ENCODE peak calls at places on chromosome 12, in seven cellular contexts. W is GM12878, Z is OCI-LY7, D is neuronal stem cell, F is SK-N-SH, U is MM.1S, Q is neural progenitor cell. I is an unnamed sample.

GRCh38 chr12:83128529-83128928 is 441.8 kb downstream of the TMTC2 start:
- DNase-seq in Z (no peak), F (no peak), W (no peak), D (no peak), Q (no peak), U (no peak), I (no peak)

GRCh38 chr12:54759751-54760150 is 94.6 kb upstream of the MUCL1 start:
- DNase-seq in Q (peak), Z (peak), W (peak), D (peak), F (no peak), U (peak), I (peak)

GRCh38 chr12:68613209-68613904 is 2.7 kb downstream of the RAP1B start:
- DNase-seq in Z (no peak), Q (no peak), U (no peak), F (no peak), D (no peak), W (no peak), I (no peak)

GRCh38 chr12:77325505-77325904 is 260.1 kb upstream of the E2F7 start:
- DNase-seq in Q (peak), F (peak), D (no peak), Z (no peak), W (no peak), U (no peak), I (no peak)

GRCh38 chr12:52735816-52736632 is 32.7 kb upstream of the KRT77 start:
- DNase-seq in D (no peak), F (no peak), Z (no peak), U (no peak), Q (no peak), W (no peak), I (no peak)

GRCh38 chr12:124497658-124498057 is 69.8 kb downstream of the NCOR2 start:
- DNase-seq in W (no peak), Q (no peak), F (peak), D (no peak), Z (no peak), U (no peak), I (peak)

GRCh38 chr12:98533723-98534251 is 18.4 kb downstream of the TMPO start:
- DNase-seq in W (no peak), Z (no peak), U (no peak), D (no peak), F (no peak), Q (no peak), I (peak)

GRCh38 chr12:85530486-85530885 is 250.5 kb downstream of the ALX1 start:
- DNase-seq in W (no peak), F (no peak), Q (no peak), D (no peak), U (no peak), Z (no peak), I (no peak)

GRCh38 chr12:132366341-132366861 is 37.0 kb upstream of the GALNT9 start:
- DNase-seq in U (no peak), Z (no peak), D (peak), Q (peak), W (no peak), F (no peak), I (no peak)

GRCh38 chr12:77521458-77522115 is 309.1 kb upstream of the NAV3 start:
- DNase-seq in Q (no peak), W (no peak), D (no peak), Z (no peak), F (no peak), U (no peak), I (no peak)

GRCh38 chr12:115785548-115785947 is 491.9 kb downstream of the MED13L start:
- DNase-seq in Q (no peak), F (no peak), Z (no peak), W (no peak), U (no peak), D (no peak), I (no peak)

GRCh38 chr12:123917337-123917850 is 55.2 kb downstream of the CCDC92 start:
- DNase-seq in W (no peak), U (no peak), F (no peak), Q (no peak), D (no peak), Z (no peak), I (no peak)

GRCh38 chr12:39071611-39072010 is 166.2 kb upstream of the CPNE8 start:
- DNase-seq in W (no peak), Q (no peak), Z (no peak), F (no peak), D (no peak), U (no peak), I (no peak)

GRCh38 chr12:54412786-54413185 is 6.3 kb downstream of the ITGA5 start:
- DNase-seq in W (no peak), D (no peak), Q (no peak), U (no peak), F (no peak), Z (no peak), I (no peak)

GRCh38 chr12:106078358-106079025 is 60.3 kb downstream of the NUAK1 start:
- DNase-seq in F (no peak), D (no peak), Q (no peak), U (no peak), W (no peak), Z (no peak), I (peak)

GRCh38 chr12:105598032-105598431 is 267.5 kb downstream of the C12orf75 start:
- DNase-seq in Q (no peak), W (no peak), D (no peak), Z (no peak), F (no peak), U (no peak), I (no peak)

GRCh38 chr12:39032034-39032433 is 126.6 kb upstream of the CPNE8 start:
- DNase-seq in U (no peak), F (no peak), W (no peak), D (no peak), Q (no peak), Z (no peak), I (no peak)

GRCh38 chr12:47949441-47950341 is 13.7 kb upstream of the TMEM106C start:
- DNase-seq in U (peak), D (peak), Q (peak), F (peak), W (no peak), Z (peak), I (peak)

GRCh38 chr12:77648716-77649115 is 182.0 kb upstream of the NAV3 start:
- DNase-seq in W (no peak), U (no peak), Q (no peak), D (no peak), F (no peak), Z (no peak), I (no peak)

GRCh38 chr12:53096089-53096741 is 1.3 kb upstream of the IGFBP6 start:
- DNase-seq in F (no peak), Q (peak), W (no peak), D (no peak), U (no peak), Z (no peak), I (peak)

GRCh38 chr12:68958337-68958736 is 25.4 kb upstream of the CPM start:
- DNase-seq in Z (peak), U (no peak), D (no peak), Q (no peak), W (peak), F (no peak), I (no peak)

GRCh38 chr12:1297639-1298038 is 296.7 kb downstream of the FBXL14 start:
- DNase-seq in W (no peak), Q (no peak), F (no peak), U (no peak), D (no peak), Z (no peak), I (peak)

GRCh38 chr12:106839343-106839742 is 64.9 kb downstream of the RIC8B start:
- DNase-seq in W (no peak), Z (no peak), F (no peak), D (no peak), U (no peak), Q (no peak), I (no peak)

GRCh38 chr12:68743416-68743815 is 2.6 kb upstream of the SLC35E3 start:
- DNase-seq in D (no peak), W (no peak), U (no peak), Z (no peak), F (no peak), Q (no peak), I (no peak)

GRCh38 chr12:49000346-49000745 is 1.2 kb upstream of the DDN start:
- DNase-seq in U (no peak), Q (no peak), D (no peak), W (no peak), Z (no peak), F (no peak), I (no peak)

GRCh38 chr12:122793685-122794106 is 19.3 kb downstream of the CCDC62 start:
- DNase-seq in D (peak), W (no peak), Q (peak), U (peak), Z (peak), F (peak), I (peak)

GRCh38 chr12:123270380-123271181 is 1.1 kb downstream of the CDK2AP1 start:
- DNase-seq in Z (peak), Q (peak), U (no peak), F (peak), W (no peak), D (no peak), I (peak)

GRCh38 chr12:27970391-27970980 is 2.0 kb downstream of the PTHLH start:
- DNase-seq in D (peak), W (no peak), Z (no peak), Q (peak), F (peak), U (no peak), I (peak)

GRCh38 chr12:11814362-11814761 is 164.9 kb downstream of the ETV6 start:
- DNase-seq in Q (no peak), W (no peak), D (no peak), Z (no peak), F (no peak), U (no peak), I (peak)

GRCh38 chr12:6199531-6200265 is 502 bp upstream of the CD9 start:
- DNase-seq in Z (no peak), F (no peak), W (no peak), D (no peak), Q (peak), U (peak), I (no peak)

GRCh38 chr12:99099786-99100185 is 454.7 kb downstream of the APAF1 start:
- DNase-seq in F (no peak), Z (peak), W (no peak), Q (no peak), U (no peak), D (no peak), I (no peak)

GRCh38 chr12:4899361-4899760 is 10.3 kb upstream of the KCNA1 start:
- DNase-seq in Q (peak), U (no peak), W (no peak), D (no peak), Z (no peak), F (no peak), I (no peak)

GRCh38 chr12:60977966-60978365 is 1282.2 kb upstream of the USP15 start:
- DNase-seq in F (no peak), D (peak), Z (no peak), Q (peak), W (no peak), U (no peak), I (no peak)

GRCh38 chr12:104729091-104729490 is 229.0 kb downstream of the SLC41A2 start:
- DNase-seq in D (no peak), W (no peak), F (no peak), Q (no peak), Z (no peak), U (no peak), I (no peak)

GRCh38 chr12:64730585-64730964 is 28.6 kb downstream of the GNS start:
- DNase-seq in D (no peak), U (no peak), Q (no peak), W (no peak), Z (no peak), F (peak), I (no peak)

GRCh38 chr12:88111074-88111652 is 30.7 kb downstream of the CEP290 start:
- DNase-seq in D (peak), Q (peak), F (peak), U (peak), W (peak), Z (peak), I (peak)

GRCh38 chr12:25904442-25904841 is 54.0 kb upstream of the RASSF8 start:
- DNase-seq in F (no peak), W (no peak), Q (no peak), D (no peak), Z (no peak), U (no peak), I (peak)

GRCh38 chr12:1594295-1595025 is at the start of gene FBXL14:
- DNase-seq in Z (peak), U (peak), W (no peak), Q (peak), F (peak), D (peak), I (peak)

GRCh38 chr12:100127766-100128508 is 14.7 kb downstream of the BLTP3B start:
- DNase-seq in F (no peak), Q (no peak), U (no peak), D (no peak), W (no peak), Z (peak), I (peak)

DNA sequence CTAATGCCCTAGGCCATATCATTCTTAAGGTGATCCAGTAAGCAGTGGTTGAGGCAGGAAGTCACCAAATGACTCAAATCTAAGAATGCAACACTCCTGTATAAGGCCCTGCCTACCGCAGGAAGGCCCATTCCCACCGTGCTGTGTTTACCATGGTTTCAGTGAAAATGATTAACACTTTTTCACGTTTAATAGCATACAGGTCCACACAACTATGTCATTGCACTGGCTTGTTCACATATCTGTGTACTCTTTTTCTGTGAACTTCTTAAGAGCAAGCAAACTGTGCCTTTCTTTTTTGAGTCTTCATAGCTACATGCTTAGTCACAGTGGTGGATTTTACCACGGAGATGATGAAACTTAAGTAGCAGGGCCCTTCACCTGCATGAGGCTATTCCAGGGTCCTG is 214.9 kb downstream of the CNTN1 start:
- DNase-seq in U (no peak), D (no peak), Q (no peak), F (no peak), Z (no peak), W (peak), I (peak)
- H2AFZ ChIP-seq in U (peak), D (no peak), Q (no peak), F (no peak), Z (no peak), W (peak), I (no peak)

GRCh38 chr12:102106905-102107304 is 13.0 kb downstream of the NUP37 start:
- DNase-seq in Z (no peak), F (no peak), Q (no peak), D (no peak), W (no peak), U (no peak), I (no peak)
- H2AFZ ChIP-seq in Z (no peak), F (no peak), Q (no peak), D (no peak), W (no peak), U (no peak), I (no peak)

GRCh38 chr12:70919161-70919560 is 1.4 kb downstream of the PTPRR start:
- DNase-seq in D (no peak), Q (no peak), Z (no peak), F (no peak), W (no peak), U (no peak), I (no peak)

GRCh38 chr12:70919597-70920035 is 922 bp downstream of the PTPRR start:
- DNase-seq in Q (peak), D (peak), F (peak), W (no peak), U (no peak), Z (no peak), I (no peak)

GRCh38 chr12:70920251-70920851 is at the start of gene PTPRR:
- DNase-seq in F (peak), Z (no peak), Q (peak), W (no peak), U (no peak), D (peak), I (no peak)

GRCh38 chr12:70918321-70918720 is 2.2 kb downstream of the PTPRR start:
- DNase-seq in Z (no peak), D (no peak), W (no peak), Q (no peak), F (no peak), U (no peak), I (no peak)

GRCh38 chr12:70920891-70921290 is 353 bp upstream of the PTPRR start:
- DNase-seq in U (no peak), D (no peak), F (no peak), W (no peak), Q (peak), Z (no peak), I (no peak)
- H2AFZ ChIP-seq in U (no peak), D (no peak), F (no peak), W (no peak), Q (no peak), Z (no peak), I (no peak)

GRCh38 chr12:57477710-57478681 is 1.7 kb downstream of the ARHGAP9 start:
- DNase-seq in W (peak), F (no peak), U (no peak), Z (peak), Q (no peak), D (no peak), I (peak)

GRCh38 chr12:57479043-57479375 is 657 bp downstream of the ARHGAP9 start:
- DNase-seq in F (no peak), U (no peak), Z (peak), W (no peak), Q (no peak), D (no peak), I (no peak)

GRCh38 chr12:57476993-57477709 is 2.5 kb downstream of the ARHGAP9 start:
- DNase-seq in Q (no peak), Z (peak), F (no peak), D (no peak), U (no peak), W (no peak), I (no peak)

GRCh38 chr12:57481671-57482070 is 2.0 kb upstream of the ARHGAP9 start:
- DNase-seq in F (no peak), U (no peak), D (no peak), Z (no peak), Q (no peak), W (no peak), I (no peak)

DNA sequence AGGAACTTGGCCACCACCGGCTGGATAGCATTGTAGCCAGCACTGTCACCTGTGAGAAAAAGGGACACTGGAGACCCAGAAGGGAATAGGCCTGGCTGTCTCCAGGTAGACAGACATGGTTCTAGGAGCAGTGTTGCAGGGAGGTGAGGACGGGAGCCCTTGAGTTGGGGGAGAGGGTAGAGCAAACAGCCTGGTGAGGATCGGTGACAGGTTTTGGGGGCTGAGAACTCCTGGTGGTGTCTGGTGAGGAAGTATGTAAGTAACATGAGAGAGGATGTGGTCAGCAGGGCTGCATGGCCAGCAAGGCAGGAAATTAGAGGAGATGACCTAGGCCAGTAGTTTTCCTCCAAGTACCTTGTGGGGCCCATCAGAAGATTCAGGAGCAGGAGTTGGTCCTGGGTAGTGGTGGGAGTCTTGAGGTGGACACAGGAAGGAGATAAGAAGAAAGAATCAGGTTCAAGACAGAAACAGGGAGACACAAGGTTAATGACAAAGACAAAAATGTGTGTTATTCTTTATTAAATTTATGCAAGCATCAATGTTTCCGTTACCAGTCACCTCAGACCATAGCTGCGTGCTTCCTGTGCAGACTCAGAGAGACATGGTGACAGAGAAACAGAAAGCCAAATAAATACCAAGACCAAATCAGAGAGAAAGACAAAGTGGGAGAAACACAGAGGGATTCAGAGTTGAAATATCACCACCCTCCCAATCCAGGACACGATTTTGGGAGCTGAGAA is at the start of gene ARHGAP9:
- DNase-seq in Z (peak), U (no peak), W (peak), F (no peak), D (no peak), Q (no peak), I (peak)
- H2AFZ ChIP-seq in Z (peak), U (no peak), W (peak), F (peak), D (no peak), Q (no peak), I (peak)

GRCh38 chr12:108115123-108115745 is 13.9 kb upstream of the WSCD2 start:
- DNase-seq in F (peak), D (no peak), Z (no peak), W (no peak), Q (no peak), U (no peak), I (no peak)

GRCh38 chr12:108115746-108116125 is 13.4 kb upstream of the WSCD2 start:
- DNase-seq in Q (no peak), D (no peak), U (no peak), W (no peak), Z (no peak), F (no peak), I (no peak)

GRCh38 chr12:108117902-108118301 is 11.2 kb upstream of the WSCD2 start:
- DNase-seq in Q (no peak), F (no peak), U (no peak), Z (no peak), D (no peak), W (no peak), I (no peak)

GRCh38 chr12:108117163-108117849 is 11.8 kb upstream of the WSCD2 start:
- DNase-seq in Q (no peak), Z (no peak), W (no peak), D (no peak), F (no peak), U (no peak), I (no peak)

DNA sequence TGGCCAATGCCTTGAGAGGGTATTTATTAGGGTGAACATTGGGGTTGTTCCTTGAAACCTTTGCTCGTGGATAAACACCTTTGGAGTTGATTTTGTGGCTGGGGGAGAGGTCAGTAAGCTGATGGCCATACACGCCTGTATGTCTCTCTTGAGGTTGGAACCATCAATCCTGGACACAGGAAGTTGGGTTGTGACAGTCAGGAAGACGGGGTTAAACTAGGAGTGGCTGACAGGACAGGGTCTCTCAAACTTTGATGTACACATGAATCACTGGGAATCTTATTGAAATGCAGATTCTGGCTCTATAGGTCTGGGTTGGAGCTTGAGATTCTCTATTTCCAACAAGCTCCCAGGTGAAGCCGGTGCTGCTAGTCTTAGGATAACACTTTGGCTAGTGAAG is 12.8 kb upstream of the WSCD2 start:
- DNase-seq in F (no peak), Z (no peak), W (no peak), U (no peak), Q (no peak), D (no peak), I (no peak)
- H2AFZ ChIP-seq in F (no peak), Z (no peak), W (no peak), U (no peak), Q (no peak), D (no peak), I (no peak)

GRCh38 chr12:18217981-18218380 is 43.3 kb upstream of the PIK3C2G start:
- DNase-seq in D (no peak), Z (no peak), W (no peak), Q (no peak), U (no peak), F (no peak), I (peak)
- H2AFZ ChIP-seq in D (no peak), Z (no peak), W (no peak), Q (no peak), U (no peak), F (no peak), I (no peak)

GRCh38 chr12:46470039-46470627 is 97.6 kb upstream of the SLC38A2 start:
- DNase-seq in Q (no peak), D (no peak), Z (no peak), U (peak), W (no peak), F (no peak), I (no peak)
- H2AFZ ChIP-seq in Q (no peak), D (no peak), Z (no peak), U (peak), W (peak), F (no peak), I (no peak)

I was measured in IMR-90.